ENCODE peak calls at places on chromosomes 7 and 10, in five cellular contexts. E is MM.1S, T is HCT116, M is tibial artery, C is tibial nerve. S is an unnamed sample. For H3K4me1, the result is how much of the 10 kb centered on the place peaks cover.

GRCh38 chr10:50312464-50313437 is 61.4 kb upstream of the ASAH2 start:
- DNase-seq in C (no peak), M (no peak), E (no peak), T (no peak), S (no peak)

GRCh38 chr10:101848894-101849351 is 5.3 kb upstream of the KCNIP2 start:
- DNase-seq in M (no peak), T (no peak), C (no peak), E (no peak), S (no peak)

GRCh38 chr10:101285519-101286070 is 56.3 kb upstream of the LBX1 start:
- DNase-seq in M (no peak), E (peak), C (no peak), T (no peak), S (no peak)

GRCh38 chr10:79146611-79147130 is 77.9 kb downstream of the ZMIZ1 start:
- DNase-seq in E (no peak), M (peak), C (peak), T (no peak), S (peak)

GRCh38 chr7:78178319-78178718 is 379.7 kb downstream of the PHTF2 start:
- DNase-seq in C (no peak), E (no peak), M (no peak), T (no peak), S (no peak)

GRCh38 chr10:71292624-71293445 is 26.2 kb upstream of the SLC29A3 start:
- DNase-seq in E (no peak), C (no peak), M (no peak), T (no peak), S (no peak)

GRCh38 chr7:126685018-126685573 is 567.6 kb downstream of the GRM8 start:
- DNase-seq in M (no peak), T (no peak), C (no peak), E (no peak), S (no peak)

GRCh38 chr7:131068604-131069021 is 259.1 kb upstream of the MKLN1 start:
- DNase-seq in M (no peak), T (no peak), C (no peak), E (no peak), S (no peak)

DNA sequence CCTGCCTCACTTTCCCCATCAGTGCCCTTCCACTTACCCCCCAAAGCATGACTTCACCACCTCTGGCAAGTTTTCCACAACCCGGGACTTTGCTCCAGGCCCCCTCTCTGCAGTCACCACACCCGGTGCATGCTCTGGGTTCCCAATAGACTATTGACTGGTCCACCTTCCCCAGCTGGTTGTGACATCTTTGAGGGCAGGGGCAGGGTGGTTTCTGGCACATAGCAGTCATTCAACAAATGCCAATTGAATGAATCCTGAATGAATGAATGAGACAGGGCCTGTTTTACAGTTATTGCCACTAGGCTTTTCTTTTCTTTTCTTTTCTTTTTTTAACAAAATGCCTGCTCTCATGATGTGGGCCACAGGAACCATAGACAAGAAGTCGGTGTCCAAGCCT is 28.8 kb upstream of the DOCK1 start:
- DNase-seq in T (no peak), C (no peak), E (no peak), M (no peak), S (no peak)
- H3K4me3 ChIP-seq in T (no peak), C (no peak), E (no peak), M (no peak), S (no peak)

GRCh38 chr10:29610876-29611647 is 23.7 kb downstream of the SVIL start:
- DNase-seq in C (no peak), E (no peak), M (no peak), T (no peak), S (no peak)

GRCh38 chr10:29609696-29610095 is 25.1 kb downstream of the SVIL start:
- DNase-seq in M (no peak), E (no peak), C (no peak), T (no peak), S (no peak)

GRCh38 chr10:29607576-29607975 is 27.2 kb downstream of the SVIL start:
- DNase-seq in C (no peak), M (no peak), E (no peak), T (no peak), S (no peak)

GRCh38 chr10:29608476-29609301 is 26.1 kb downstream of the SVIL start:
- DNase-seq in T (no peak), M (no peak), E (no peak), C (no peak), S (peak)

GRCh38 chr10:29608062-29608461 is 26.7 kb downstream of the SVIL start:
- DNase-seq in E (no peak), M (no peak), T (no peak), C (no peak), S (no peak)
- H3K4me1 ChIP-seq in E (under half), M (half or more), T (under half), C (under half), S (under half)

GRCh38 chr10:114552050-114552449 is 106.0 kb downstream of the ABLIM1 start:
- DNase-seq in E (no peak), M (no peak), C (no peak), T (no peak), S (no peak)

GRCh38 chr10:114548662-114549061 is 109.4 kb downstream of the ABLIM1 start:
- DNase-seq in E (no peak), C (peak), T (peak), M (no peak), S (peak)

GRCh38 chr10:114547466-114547865 is 110.6 kb downstream of the ABLIM1 start:
- DNase-seq in E (no peak), C (no peak), M (no peak), T (no peak), S (no peak)

GRCh38 chr10:114551310-114551972 is 106.6 kb downstream of the ABLIM1 start:
- DNase-seq in E (no peak), M (peak), C (peak), T (no peak), S (peak)

GRCh38 chr10:114550756-114551290 is 107.3 kb downstream of the ABLIM1 start:
- DNase-seq in E (peak), M (no peak), T (peak), C (no peak), S (no peak)
- TF ChIP-seq CTCF in E (peak), M (peak), T (peak), C (peak), S (peak)

GRCh38 chr10:65571011-65571570 is 1354.7 kb upstream of the LRRTM3 start:
- DNase-seq in E (no peak), C (no peak), T (peak), M (no peak), S (no peak)
- H3K4me3 ChIP-seq in E (no peak), C (peak), T (peak), M (peak), S (peak)

DNA sequence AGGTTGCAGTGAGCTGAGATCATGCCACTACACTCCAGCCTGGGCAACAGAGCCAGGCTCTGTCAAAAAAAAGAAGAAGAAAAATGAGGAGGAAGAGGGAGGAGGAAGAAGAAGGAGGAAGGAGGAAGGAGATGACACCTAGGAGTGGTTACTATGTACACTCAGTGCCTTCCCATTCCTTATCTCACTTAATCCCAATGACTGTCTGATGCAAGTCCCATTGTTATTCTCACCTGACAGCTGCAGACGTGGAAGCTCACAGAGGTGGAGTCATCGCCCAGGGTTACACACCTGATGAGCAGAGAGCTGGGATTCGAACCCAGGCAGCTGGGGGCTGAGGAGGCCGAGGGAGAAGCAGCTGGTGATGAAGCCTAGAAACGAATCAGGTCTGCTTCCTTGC is 258.8 kb downstream of the SNX10 start:
- DNase-seq in E (no peak), M (no peak), C (no peak), T (no peak), S (no peak)
- H3K4me1 ChIP-seq in E (under half), M (under half), C (under half), T (under half), S (under half)

DNA sequence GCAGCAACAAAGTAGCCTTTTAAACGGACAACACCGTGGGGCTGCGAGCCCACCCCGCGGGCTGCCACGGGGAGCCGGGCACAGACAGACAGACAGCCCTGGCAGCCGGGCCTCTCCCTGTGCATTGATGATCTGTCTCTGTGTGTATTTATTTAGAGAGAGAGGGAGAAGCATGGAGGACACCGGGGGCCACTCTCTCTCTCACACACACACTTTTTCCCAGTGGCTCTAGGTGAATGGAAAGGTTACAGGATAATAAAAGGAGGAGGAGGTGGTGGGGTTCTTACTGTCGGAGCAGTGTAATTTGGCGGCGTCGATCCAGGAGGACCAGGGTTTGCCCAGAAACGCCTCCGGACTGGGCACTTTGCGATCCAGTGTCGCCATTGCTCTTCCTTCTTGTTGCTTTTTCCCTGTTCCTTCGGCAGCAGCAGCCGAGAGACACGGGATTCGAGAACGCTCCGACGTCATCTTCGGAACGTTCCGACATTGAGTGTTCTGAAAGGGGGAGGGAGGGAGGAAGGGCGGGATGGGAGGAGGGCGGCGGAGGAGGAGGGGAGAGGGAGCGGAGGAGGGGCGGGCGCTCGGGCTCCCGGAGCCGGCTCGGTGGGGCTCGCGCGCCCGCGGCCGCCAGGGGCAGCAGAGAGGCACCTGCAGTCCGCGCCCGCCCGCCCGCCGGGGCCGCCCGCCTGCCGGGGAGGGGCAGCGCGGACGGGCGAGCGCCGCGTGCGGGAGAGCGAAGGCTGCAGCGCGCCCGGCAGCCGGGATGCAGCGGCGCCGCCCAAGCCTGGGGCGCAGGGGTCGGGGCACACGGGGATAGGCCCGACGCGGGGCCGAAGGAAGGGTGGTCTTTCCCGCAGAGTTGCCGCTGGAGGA is at the start of gene ATXN7L1:
- DNase-seq in T (peak), C (peak), E (peak), M (peak), S (peak)
- TF ChIP-seq CTCF in T (peak), C (peak), E (peak), M (peak), S (peak)

DNA sequence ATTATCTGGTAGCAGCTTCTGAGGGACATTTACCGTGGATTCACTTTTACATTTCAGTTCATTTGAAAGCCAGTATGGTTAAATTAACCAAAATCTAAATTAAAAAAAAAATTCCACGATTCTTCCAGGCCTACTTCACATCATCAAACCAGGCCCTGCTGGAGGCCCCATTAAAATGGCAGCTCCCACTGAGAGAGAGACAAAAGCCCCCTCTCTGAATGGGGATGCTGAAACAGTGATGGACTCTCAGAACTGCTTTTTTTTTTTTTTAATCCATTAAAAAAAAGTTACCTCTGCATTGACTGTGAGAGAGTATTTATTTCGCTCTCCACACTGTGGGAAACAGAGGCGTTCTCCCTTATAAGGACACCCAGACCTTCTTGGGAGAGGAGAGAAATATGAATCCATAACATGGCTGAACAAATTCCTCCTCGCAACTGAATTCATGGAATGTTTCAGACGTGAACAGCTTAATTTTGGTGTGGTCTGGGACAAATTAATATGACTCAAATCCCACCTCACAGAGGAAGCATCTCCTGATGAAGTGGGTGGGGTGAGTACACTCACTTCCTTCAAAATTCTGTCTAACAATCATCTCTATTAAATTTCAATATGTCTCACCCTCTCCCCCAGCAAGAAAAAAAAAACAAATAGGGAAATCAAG is 73.5 kb downstream of the SAMD9 start:
- DNase-seq in E (no peak), C (no peak), T (no peak), M (no peak), S (no peak)
- H3K4me3 ChIP-seq in E (no peak), C (no peak), T (no peak), M (no peak), S (no peak)